ENCODE peak calls at places on chromosomes 13 and 19, in ten cellular contexts. C, A, S, Q, N, K, B, I, H and F are unnamed samples.

GRCh38 chr13:112792511-112792910 is 102.7 kb downstream of the ATP11A start:
- DNase-seq in N (no peak), B (no peak), H (no peak), C (no peak), Q (no peak), S (no peak), I (no peak), K (no peak), A (no peak), F (no peak)

GRCh38 chr13:44331912-44332840 is 41.4 kb upstream of the SERP2 start:
- DNase-seq in K (no peak), I (no peak), H (peak), B (peak), N (peak), S (peak), A (no peak), Q (no peak), C (no peak), F (peak)

GRCh38 chr19:38452430-38453366 is 19.2 kb downstream of the RYR1 start:
- DNase-seq in K (no peak), C (no peak), N (no peak), H (peak), Q (peak), A (peak), S (no peak), B (no peak), I (no peak), F (peak)

GRCh38 chr13:78786399-78786879 is 127.5 kb upstream of the OBI1 start:
- DNase-seq in C (peak), H (no peak), B (no peak), N (no peak), S (no peak), A (no peak), Q (no peak), K (no peak), I (no peak), F (no peak)

GRCh38 chr19:38685666-38686529 is 38.4 kb downstream of the ACTN4 start:
- DNase-seq in C (no peak), A (peak), K (no peak), Q (no peak), H (peak), N (no peak), S (no peak), B (no peak), I (no peak), F (peak)

GRCh38 chr13:85665286-85665685 is 133.9 kb downstream of the SLITRK6 start:
- DNase-seq in N (no peak), H (no peak), C (no peak), S (no peak), B (no peak), K (no peak), I (no peak), A (no peak), Q (no peak), F (peak)

GRCh38 chr19:57708641-57709354 is at the start of gene ZNF154:
- DNase-seq in Q (peak), H (peak), K (peak), C (no peak), S (peak), A (peak), I (peak), N (peak), B (peak), F (no peak)

GRCh38 chr13:101576452-101576851 is 124.0 kb downstream of the ITGBL1 start:
- DNase-seq in C (no peak), Q (no peak), I (no peak), H (no peak), S (no peak), K (no peak), N (no peak), A (no peak), B (peak), F (peak)

GRCh38 chr13:73218181-73218580 is 159.4 kb downstream of the KLF5 start:
- DNase-seq in S (no peak), C (no peak), Q (no peak), N (no peak), I (no peak), A (no peak), H (no peak), K (no peak), B (no peak), F (no peak)

GRCh38 chr13:39836038-39836437 is 180.6 kb downstream of the COG6 start:
- DNase-seq in Q (peak), H (peak), C (no peak), B (no peak), K (no peak), N (no peak), S (no peak), I (no peak), A (no peak), F (peak)

GRCh38 chr13:46926856-46927625 is 30.2 kb upstream of the HTR2A start:
- DNase-seq in A (no peak), B (no peak), K (no peak), N (no peak), H (no peak), Q (no peak), I (no peak), S (no peak), C (no peak), F (no peak)

GRCh38 chr19:16892868-16893685 is 4.3 kb downstream of the F2RL3 start:
- DNase-seq in K (no peak), I (no peak), C (no peak), S (no peak), B (no peak), H (no peak), Q (no peak), A (no peak), N (no peak), F (no peak)

GRCh38 chr19:16397791-16398529 is 73.3 kb downstream of the KLF2 start:
- DNase-seq in Q (no peak), A (no peak), C (no peak), K (no peak), B (no peak), H (no peak), I (no peak), S (no peak), N (no peak), F (no peak)

GRCh38 chr13:23728807-23729206 is 158.6 kb downstream of the TNFRSF19 start:
- DNase-seq in I (no peak), C (no peak), A (no peak), H (no peak), B (no peak), S (no peak), Q (no peak), K (no peak), N (no peak), F (no peak)

GRCh38 chr19:6091771-6092291 is 18.5 kb downstream of the RFX2 start:
- DNase-seq in S (no peak), Q (no peak), C (no peak), A (no peak), H (no peak), B (no peak), N (peak), I (no peak), K (no peak), F (no peak)

GRCh38 chr19:4186087-4186993 is 3.9 kb downstream of the ANKRD24 start:
- DNase-seq in B (no peak), A (peak), S (peak), C (no peak), N (peak), I (peak), K (peak), H (peak), Q (peak), F (peak)